ENCODE peak calls at places on chromosome 7, in seven cellular contexts. One of them, this sample, is unnamed.

GRCh38 chr7:96388166-96388565 is 66.3 kb upstream of the SLC25A13 start:
- DNase-seq in psoas muscle: no peak
- DNase-seq in AG04450: peak
- DNase-seq in lung: no peak
- DNase-seq in endodermal cell: no peak
- DNase-seq in endothelial cell of umbilical vein: peak
- DNase-seq in lower leg skin: no peak
- DNase-seq in this sample: no peak

GRCh38 chr7:157865351-157866165 is 528.8 kb downstream of the DNAJB6 start:
- DNase-seq in psoas muscle: no peak
- DNase-seq in AG04450: no peak
- DNase-seq in lung: no peak
- DNase-seq in endodermal cell: no peak
- DNase-seq in endothelial cell of umbilical vein: no peak
- DNase-seq in lower leg skin: no peak
- DNase-seq in this sample: no peak

GRCh38 chr7:45652630-45653029 is 78.5 kb downstream of the ADCY1 start:
- DNase-seq in psoas muscle: no peak
- DNase-seq in AG04450: no peak
- DNase-seq in lung: no peak
- DNase-seq in endodermal cell: no peak
- DNase-seq in endothelial cell of umbilical vein: no peak
- DNase-seq in lower leg skin: no peak
- DNase-seq in this sample: no peak

GRCh38 chr7:47026733-47027450 is 555.0 kb downstream of the TNS3 start:
- DNase-seq in psoas muscle: no peak
- DNase-seq in AG04450: no peak
- DNase-seq in lung: no peak
- DNase-seq in endodermal cell: no peak
- DNase-seq in endothelial cell of umbilical vein: no peak
- DNase-seq in lower leg skin: no peak
- DNase-seq in this sample: no peak

GRCh38 chr7:131950758-131951157 is 394.3 kb upstream of the PODXL start:
- DNase-seq in psoas muscle: no peak
- DNase-seq in AG04450: no peak
- DNase-seq in lung: no peak
- DNase-seq in endodermal cell: no peak
- DNase-seq in endothelial cell of umbilical vein: no peak
- DNase-seq in lower leg skin: peak
- DNase-seq in this sample: no peak

GRCh38 chr7:149130572-149131198 is 4.6 kb upstream of the ZNF425 start:
- DNase-seq in psoas muscle: no peak
- DNase-seq in AG04450: no peak
- DNase-seq in lung: no peak
- DNase-seq in endodermal cell: no peak
- DNase-seq in endothelial cell of umbilical vein: no peak
- DNase-seq in lower leg skin: no peak
- DNase-seq in this sample: no peak

GRCh38 chr7:34675749-34676374 is 17.8 kb downstream of the NPSR1 start:
- DNase-seq in psoas muscle: no peak
- DNase-seq in AG04450: no peak
- DNase-seq in lung: no peak
- DNase-seq in endodermal cell: peak
- DNase-seq in endothelial cell of umbilical vein: peak
- DNase-seq in lower leg skin: no peak
- DNase-seq in this sample: peak

GRCh38 chr7:158394936-158395335 is 192.7 kb downstream of the PTPRN2 start:
- DNase-seq in psoas muscle: no peak
- DNase-seq in AG04450: no peak
- DNase-seq in lung: no peak
- DNase-seq in endodermal cell: peak
- DNase-seq in endothelial cell of umbilical vein: no peak
- DNase-seq in lower leg skin: no peak
- DNase-seq in this sample: no peak

GRCh38 chr7:133993547-133993946 is 133.6 kb upstream of the LRGUK start:
- DNase-seq in psoas muscle: no peak
- DNase-seq in AG04450: no peak
- DNase-seq in lung: no peak
- DNase-seq in endodermal cell: no peak
- DNase-seq in endothelial cell of umbilical vein: no peak
- DNase-seq in lower leg skin: no peak
- DNase-seq in this sample: no peak

GRCh38 chr7:114656471-114656870 is 241.9 kb downstream of the FOXP2 start:
- DNase-seq in psoas muscle: no peak
- DNase-seq in AG04450: no peak
- DNase-seq in lung: no peak
- DNase-seq in endodermal cell: no peak
- DNase-seq in endothelial cell of umbilical vein: no peak
- DNase-seq in lower leg skin: no peak
- DNase-seq in this sample: peak

GRCh38 chr7:78492146-78492545 is 693.6 kb downstream of the PHTF2 start:
- DNase-seq in psoas muscle: no peak
- DNase-seq in AG04450: no peak
- DNase-seq in lung: no peak
- DNase-seq in endodermal cell: no peak
- DNase-seq in endothelial cell of umbilical vein: no peak
- DNase-seq in lower leg skin: no peak
- DNase-seq in this sample: no peak

GRCh38 chr7:82818091-82818620 is 344.5 kb downstream of the PCLO start:
- DNase-seq in psoas muscle: no peak
- DNase-seq in AG04450: no peak
- DNase-seq in lung: no peak
- DNase-seq in endodermal cell: no peak
- DNase-seq in endothelial cell of umbilical vein: no peak
- DNase-seq in lower leg skin: no peak
- DNase-seq in this sample: peak

GRCh38 chr7:82810558-82811259 is 352.0 kb downstream of the PCLO start:
- DNase-seq in psoas muscle: no peak
- DNase-seq in AG04450: peak
- DNase-seq in lung: no peak
- DNase-seq in endodermal cell: no peak
- DNase-seq in endothelial cell of umbilical vein: peak
- DNase-seq in lower leg skin: no peak
- DNase-seq in this sample: peak

GRCh38 chr7:82821037-82821436 is 341.6 kb downstream of the PCLO start:
- DNase-seq in psoas muscle: no peak
- DNase-seq in AG04450: no peak
- DNase-seq in lung: no peak
- DNase-seq in endodermal cell: no peak
- DNase-seq in endothelial cell of umbilical vein: no peak
- DNase-seq in lower leg skin: no peak
- DNase-seq in this sample: no peak

GRCh38 chr7:82816272-82816671 is 346.4 kb downstream of the PCLO start:
- DNase-seq in psoas muscle: no peak
- DNase-seq in AG04450: no peak
- DNase-seq in lung: no peak
- DNase-seq in endodermal cell: peak
- DNase-seq in endothelial cell of umbilical vein: no peak
- DNase-seq in lower leg skin: no peak
- DNase-seq in this sample: peak
- TF ChIP-seq CTCF in psoas muscle: no peak
- TF ChIP-seq CTCF in AG04450: no peak
- TF ChIP-seq CTCF in lung: no peak
- TF ChIP-seq CTCF in endodermal cell: peak
- TF ChIP-seq CTCF in endothelial cell of umbilical vein: no peak
- TF ChIP-seq CTCF in lower leg skin: no peak
- TF ChIP-seq CTCF in this sample: no peak

GRCh38 chr7:32347244-32347828 is 142.8 kb downstream of the LSM5 start:
- DNase-seq in psoas muscle: no peak
- DNase-seq in AG04450: no peak
- DNase-seq in lung: no peak
- DNase-seq in endodermal cell: peak
- DNase-seq in endothelial cell of umbilical vein: peak
- DNase-seq in lower leg skin: no peak
- DNase-seq in this sample: peak
- TF ChIP-seq CTCF in psoas muscle: peak
- TF ChIP-seq CTCF in AG04450: peak
- TF ChIP-seq CTCF in lung: no peak
- TF ChIP-seq CTCF in endodermal cell: peak
- TF ChIP-seq CTCF in endothelial cell of umbilical vein: peak
- TF ChIP-seq CTCF in lower leg skin: no peak
- TF ChIP-seq CTCF in this sample: peak

GRCh38 chr7:127501817-127502216 is 83.6 kb downstream of the GCC1 start:
- DNase-seq in psoas muscle: no peak
- DNase-seq in AG04450: no peak
- DNase-seq in lung: no peak
- DNase-seq in endodermal cell: no peak
- DNase-seq in endothelial cell of umbilical vein: no peak
- DNase-seq in lower leg skin: no peak
- DNase-seq in this sample: no peak

GRCh38 chr7:127504715-127505114 is 80.7 kb downstream of the GCC1 start:
- DNase-seq in psoas muscle: no peak
- DNase-seq in AG04450: no peak
- DNase-seq in lung: no peak
- DNase-seq in endodermal cell: peak
- DNase-seq in endothelial cell of umbilical vein: peak
- DNase-seq in lower leg skin: peak
- DNase-seq in this sample: peak
- TF ChIP-seq CTCF in psoas muscle: peak
- TF ChIP-seq CTCF in AG04450: peak
- TF ChIP-seq CTCF in lung: peak
- TF ChIP-seq CTCF in endodermal cell: peak
- TF ChIP-seq CTCF in endothelial cell of umbilical vein: peak
- TF ChIP-seq CTCF in lower leg skin: no peak
- TF ChIP-seq CTCF in this sample: peak

GRCh38 chr7:117403737-117404136 is 23.6 kb downstream of the ASZ1 start:
- DNase-seq in psoas muscle: no peak
- DNase-seq in AG04450: no peak
- DNase-seq in lung: no peak
- DNase-seq in endodermal cell: no peak
- DNase-seq in endothelial cell of umbilical vein: no peak
- DNase-seq in lower leg skin: no peak
- DNase-seq in this sample: no peak

GRCh38 chr7:117405519-117405918 is 21.8 kb downstream of the ASZ1 start:
- DNase-seq in psoas muscle: no peak
- DNase-seq in AG04450: no peak
- DNase-seq in lung: no peak
- DNase-seq in endodermal cell: no peak
- DNase-seq in endothelial cell of umbilical vein: no peak
- DNase-seq in lower leg skin: no peak
- DNase-seq in this sample: no peak

GRCh38 chr7:117402109-117402508 is 25.2 kb downstream of the ASZ1 start:
- DNase-seq in psoas muscle: no peak
- DNase-seq in AG04450: no peak
- DNase-seq in lung: no peak
- DNase-seq in endodermal cell: no peak
- DNase-seq in endothelial cell of umbilical vein: no peak
- DNase-seq in lower leg skin: no peak
- DNase-seq in this sample: no peak

GRCh38 chr7:117399820-117400422 is 27.4 kb downstream of the ASZ1 start:
- DNase-seq in psoas muscle: no peak
- DNase-seq in AG04450: no peak
- DNase-seq in lung: no peak
- DNase-seq in endodermal cell: no peak
- DNase-seq in endothelial cell of umbilical vein: no peak
- DNase-seq in lower leg skin: no peak
- DNase-seq in this sample: peak

DNA sequence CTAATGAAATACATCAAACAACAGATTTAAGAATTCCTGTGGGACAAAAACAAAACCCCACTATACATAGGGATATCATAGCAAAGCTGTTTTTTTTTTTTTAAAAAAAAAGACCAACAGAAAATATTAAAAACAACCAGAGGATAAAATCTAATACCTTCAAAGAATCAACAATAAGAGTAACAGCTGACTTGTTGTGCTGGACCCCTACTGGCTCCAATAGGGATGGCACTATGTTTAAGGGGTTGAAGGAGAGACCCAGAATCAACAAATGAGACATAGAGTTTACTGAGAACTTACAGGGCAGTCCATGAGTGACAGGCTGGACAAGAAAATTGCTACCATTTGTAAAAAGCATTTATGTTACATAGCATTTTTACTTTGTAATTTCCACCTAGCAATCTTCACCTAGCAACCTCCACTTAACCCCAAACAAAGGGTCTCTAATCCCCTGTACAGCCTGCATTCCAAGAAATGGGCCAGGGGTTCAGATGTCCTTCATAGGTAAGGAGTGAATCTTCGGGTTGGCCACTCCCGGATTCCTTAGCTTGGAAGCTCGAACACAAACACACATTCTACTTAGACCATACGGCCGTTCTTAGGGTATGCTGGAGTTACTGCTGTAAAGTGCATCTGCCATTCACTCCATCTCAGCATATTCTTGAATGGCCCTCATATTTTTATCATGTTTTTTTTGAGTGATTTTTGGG is 25.8 kb downstream of the ASZ1 start:
- DNase-seq in psoas muscle: no peak
- DNase-seq in AG04450: no peak
- DNase-seq in lung: no peak
- DNase-seq in endodermal cell: no peak
- DNase-seq in endothelial cell of umbilical vein: no peak
- DNase-seq in lower leg skin: no peak
- DNase-seq in this sample: peak
- TF ChIP-seq CTCF in psoas muscle: no peak
- TF ChIP-seq CTCF in AG04450: peak
- TF ChIP-seq CTCF in lung: no peak
- TF ChIP-seq CTCF in endodermal cell: peak
- TF ChIP-seq CTCF in endothelial cell of umbilical vein: peak
- TF ChIP-seq CTCF in lower leg skin: no peak
- TF ChIP-seq CTCF in this sample: peak

DNA sequence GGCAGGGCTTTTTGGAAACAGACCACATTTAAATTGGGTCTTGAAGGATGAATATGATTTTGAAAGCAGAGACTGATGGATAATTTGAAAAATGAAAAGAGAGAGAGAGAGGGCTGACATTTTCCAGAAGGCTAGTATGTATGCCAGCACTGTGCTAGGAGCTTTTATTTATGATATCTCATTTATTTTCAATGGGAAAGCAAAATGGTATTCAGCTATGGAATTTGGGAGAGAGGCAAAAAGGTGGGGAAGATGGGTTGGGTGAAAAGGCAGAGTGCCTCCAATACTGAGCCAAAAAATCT is 69.5 kb downstream of the DOCK4 start:
- DNase-seq in psoas muscle: no peak
- DNase-seq in AG04450: no peak
- DNase-seq in lung: no peak
- DNase-seq in endodermal cell: no peak
- DNase-seq in endothelial cell of umbilical vein: no peak
- DNase-seq in lower leg skin: no peak
- DNase-seq in this sample: no peak
- TF ChIP-seq CTCF in psoas muscle: no peak
- TF ChIP-seq CTCF in AG04450: no peak
- TF ChIP-seq CTCF in lung: no peak
- TF ChIP-seq CTCF in endodermal cell: no peak
- TF ChIP-seq CTCF in endothelial cell of umbilical vein: no peak
- TF ChIP-seq CTCF in lower leg skin: no peak
- TF ChIP-seq CTCF in this sample: no peak

This sample was measured in A673.